ENCODE peak calls at places on chromosomes 5 and 9, in four cellular contexts. C is cardiac muscle cell; L is activated effector memory CD4-positive, alpha-beta T cell treated with anti-CD3 and anti-CD28 coated beads, Interleukin-2, amount 50 U/mL, for 16 hours; D is aorta. E is an unnamed sample.

GRCh38 chr5:10432059-10433008 is 9.3 kb upstream of the ROPN1L start:
- DNase-seq in C (no peak), L (no peak), D (no peak), E (no peak)

GRCh38 chr9:20356392-20357206 is 265.7 kb downstream of the MLLT3 start:
- DNase-seq in C (peak), L (peak), D (peak), E (no peak)

GRCh38 chr9:131403493-131403773 is 9.5 kb downstream of the PRRC2B start:
- DNase-seq in C (no peak), L (no peak), D (no peak), E (no peak)

GRCh38 chr9:134180786-134181647 is 16.7 kb upstream of the RNU6ATAC start:
- DNase-seq in C (no peak), L (peak), D (peak), E (peak)

GRCh38 chr5:146947181-146947941 is 68.8 kb upstream of the PPP2R2B start:
- DNase-seq in C (peak), L (no peak), D (no peak), E (no peak)

GRCh38 chr5:142323480-142324376 is 1.1 kb downstream of the SPRY4 start:
- DNase-seq in C (peak), L (no peak), D (peak), E (peak)

GRCh38 chr5:17379188-17379951 is 118.7 kb upstream of the TAF11L2 start:
- DNase-seq in C (no peak), L (no peak), D (no peak), E (no peak)

GRCh38 chr5:51556833-51557232 is 173.6 kb downstream of the ISL1 start:
- DNase-seq in C (no peak), L (no peak), D (no peak), E (no peak)

GRCh38 chr9:40884072-40884901 is 244.2 kb downstream of the FOXD4L6 start:
- DNase-seq in C (no peak), L (peak), D (peak), E (peak)

GRCh38 chr5:17910318-17910717 is 276.1 kb downstream of the TAF11L14 start:
- DNase-seq in C (no peak), L (no peak), D (no peak), E (no peak)

GRCh38 chr5:57725628-57726504 is 243.3 kb upstream of the ACTBL2 start:
- DNase-seq in C (no peak), L (no peak), D (no peak), E (no peak)

GRCh38 chr9:16277471-16277870 is 593.0 kb downstream of the BNC2 start:
- DNase-seq in C (no peak), L (no peak), D (no peak), E (no peak)

GRCh38 chr9:37309136-37309535 is 113.4 kb upstream of the GRHPR start:
- DNase-seq in C (no peak), L (no peak), D (no peak), E (no peak)

GRCh38 chr5:133801955-133802751 is 166.3 kb downstream of the C5orf15 start:
- DNase-seq in C (peak), L (no peak), D (peak), E (no peak)

GRCh38 chr9:133938086-133938485 is 54.0 kb downstream of the VAV2 start:
- DNase-seq in C (no peak), L (no peak), D (no peak), E (no peak)

GRCh38 chr9:27371382-27371781 is 74.4 kb upstream of the EQTN start:
- DNase-seq in C (no peak), L (no peak), D (no peak), E (no peak)

GRCh38 chr9:71830929-71831328 is 62.6 kb upstream of the CEMIP2 start:
- DNase-seq in C (no peak), L (no peak), D (no peak), E (no peak)

GRCh38 chr9:137156567-137157375 is 13.1 kb downstream of the LRRC26 start:
- DNase-seq in C (peak), L (peak), D (no peak), E (no peak)

GRCh38 chr5:109819878-109820277 is 130.2 kb downstream of the MAN2A1 start:
- DNase-seq in C (no peak), L (no peak), D (no peak), E (no peak)

GRCh38 chr5:112647428-112647827 is 90.3 kb upstream of the APC start:
- DNase-seq in C (no peak), L (no peak), D (no peak), E (no peak)

GRCh38 chr5:68875351-68875750 is 218.5 kb upstream of the SLC30A5 start:
- DNase-seq in C (no peak), L (no peak), D (no peak), E (no peak)

GRCh38 chr5:65483474-65484346 is 2.0 kb upstream of the ADAMTS6 start:
- DNase-seq in C (peak), L (no peak), D (no peak), E (no peak)

GRCh38 chr5:91111473-91112238 is 271.5 kb downstream of the ARRDC3 start:
- DNase-seq in C (no peak), L (no peak), D (no peak), E (no peak)

GRCh38 chr9:26863074-26863473 is 29.5 kb downstream of the CAAP1 start:
- DNase-seq in C (no peak), L (no peak), D (no peak), E (no peak)

GRCh38 chr5:59831341-59831989 is 62.1 kb downstream of the PDE4D start:
- DNase-seq in C (no peak), L (no peak), D (no peak), E (no peak)

GRCh38 chr5:159034083-159034824 is 65.5 kb downstream of the EBF1 start:
- DNase-seq in C (no peak), L (no peak), D (no peak), E (no peak)